ENCODE peak calls at places on chromosomes 11 and 22, in nine cellular contexts. Z is suprapubic skin; I is CD8-positive, alpha-beta T cell; A is CD4-positive, alpha-beta memory T cell; P is coronary artery; J is heart left ventricle; W is naive thymus-derived CD4-positive, alpha-beta T cell; C is adrenal gland; O is SJSA1. Y is an unnamed sample.

GRCh38 chr11:13718394-13718793 is 49.9 kb downstream of the FAR1 start:
- DNase-seq in Z (no peak), I (no peak), A (no peak), P (no peak), J (no peak), W (no peak), C (no peak), O (no peak), Y (no peak)

GRCh38 chr11:5368502-5369043 is 15.0 kb upstream of the OR51M1 start:
- DNase-seq in Z (no peak), I (no peak), A (no peak), P (no peak), J (no peak), W (no peak), C (no peak), O (no peak), Y (no peak)

GRCh38 chr11:15276616-15277015 is 161.9 kb downstream of the INSC start:
- DNase-seq in Z (no peak), I (no peak), A (no peak), P (no peak), J (no peak), W (no peak), C (no peak), O (no peak), Y (no peak)

GRCh38 chr22:47036936-47037485 is 274.6 kb downstream of the TBC1D22A start:
- DNase-seq in Z (no peak), I (no peak), A (no peak), P (no peak), J (peak), W (no peak), C (no peak), O (no peak), Y (no peak)

GRCh38 chr22:50544078-50544745 is 1.5 kb upstream of the KLHDC7B start:
- DNase-seq in Z (peak), I (peak), A (peak), P (no peak), J (peak), W (peak), C (peak), O (no peak), Y (peak)

GRCh38 chr11:120021391-120021953 is 116.4 kb downstream of the TRIM29 start:
- DNase-seq in Z (no peak), I (no peak), A (no peak), P (no peak), J (no peak), W (no peak), C (no peak), O (no peak), Y (no peak)

GRCh38 chr11:60378359-60378758 is at the start of gene MS4A7:
- DNase-seq in Z (no peak), I (no peak), A (no peak), P (no peak), J (peak), W (no peak), C (peak), O (no peak), Y (no peak)

GRCh38 chr11:85827768-85828639 is 17.1 kb upstream of the SYTL2 start:
- DNase-seq in Z (no peak), I (no peak), A (peak), P (no peak), J (no peak), W (peak), C (no peak), O (peak), Y (peak)

GRCh38 chr11:66579017-66579606 is 10.7 kb upstream of the CTSF start:
- DNase-seq in Z (peak), I (peak), A (peak), P (no peak), J (peak), W (peak), C (peak), O (peak), Y (peak)

GRCh38 chr22:42388130-42388797 is 43.9 kb downstream of the NFAM1 start:
- DNase-seq in Z (no peak), I (no peak), A (no peak), P (no peak), J (no peak), W (no peak), C (peak), O (no peak), Y (no peak)

GRCh38 chr11:1049431-1049891 is 12.9 kb upstream of the MUC6 start:
- DNase-seq in Z (no peak), I (no peak), A (no peak), P (no peak), J (peak), W (no peak), C (no peak), O (no peak), Y (no peak)

GRCh38 chr11:68324695-68325094 is 12.3 kb downstream of the LRP5 start:
- DNase-seq in Z (no peak), I (no peak), A (no peak), P (no peak), J (no peak), W (no peak), C (no peak), O (no peak), Y (no peak)

GRCh38 chr22:49582171-49582570 is 245.5 kb downstream of the BRD1 start:
- DNase-seq in Z (no peak), I (no peak), A (no peak), P (no peak), J (no peak), W (no peak), C (no peak), O (no peak), Y (no peak)

GRCh38 chr11:89477175-89477574 is 14.0 kb downstream of the NOX4 start:
- DNase-seq in Z (no peak), I (no peak), A (no peak), P (no peak), J (no peak), W (no peak), C (no peak), O (no peak), Y (no peak)

GRCh38 chr22:24486501-24486921 is 8.6 kb upstream of the UPB1 start:
- DNase-seq in Z (no peak), I (no peak), A (no peak), P (no peak), J (no peak), W (no peak), C (no peak), O (peak), Y (no peak)

GRCh38 chr11:117621226-117621625 is 175.8 kb downstream of the DSCAML1 start:
- DNase-seq in Z (no peak), I (no peak), A (no peak), P (no peak), J (no peak), W (no peak), C (no peak), O (no peak), Y (no peak)

GRCh38 chr22:19756288-19757128 is 4.1 kb upstream of the TBX1 start:
- DNase-seq in Z (no peak), I (peak), A (peak), P (no peak), J (peak), W (peak), C (peak), O (no peak), Y (peak)

GRCh38 chr22:25627271-25627848 is 62.9 kb downstream of the GRK3 start:
- DNase-seq in Z (no peak), I (no peak), A (no peak), P (no peak), J (no peak), W (no peak), C (no peak), O (peak), Y (no peak)

GRCh38 chr11:109062445-109062844 is 359.5 kb upstream of the C11orf87 start:
- DNase-seq in Z (no peak), I (no peak), A (no peak), P (no peak), J (no peak), W (no peak), C (no peak), O (no peak), Y (no peak)

GRCh38 chr22:26631282-26631681 is 9.5 kb downstream of the CRYBA4 start:
- DNase-seq in Z (no peak), I (no peak), A (no peak), P (no peak), J (no peak), W (no peak), C (no peak), O (no peak), Y (no peak)

GRCh38 chr11:120337896-120338840 is 2.0 kb downstream of the ARHGEF12 start:
- DNase-seq in Z (no peak), I (no peak), A (no peak), P (no peak), J (no peak), W (no peak), C (no peak), O (no peak), Y (no peak)

GRCh38 chr11:104623518-104623917 is 274.7 kb downstream of the CASP12 start:
- DNase-seq in Z (no peak), I (no peak), A (no peak), P (no peak), J (no peak), W (no peak), C (no peak), O (peak), Y (no peak)

GRCh38 chr11:114366331-114367243 is 33.7 kb downstream of the C11orf71 start:
- DNase-seq in Z (no peak), I (no peak), A (no peak), P (no peak), J (no peak), W (no peak), C (no peak), O (peak), Y (no peak)

GRCh38 chr22:42895087-42895486 is 38.0 kb upstream of the ARFGAP3 start:
- DNase-seq in Z (no peak), I (no peak), A (peak), P (no peak), J (no peak), W (peak), C (no peak), O (no peak), Y (no peak)

DNA sequence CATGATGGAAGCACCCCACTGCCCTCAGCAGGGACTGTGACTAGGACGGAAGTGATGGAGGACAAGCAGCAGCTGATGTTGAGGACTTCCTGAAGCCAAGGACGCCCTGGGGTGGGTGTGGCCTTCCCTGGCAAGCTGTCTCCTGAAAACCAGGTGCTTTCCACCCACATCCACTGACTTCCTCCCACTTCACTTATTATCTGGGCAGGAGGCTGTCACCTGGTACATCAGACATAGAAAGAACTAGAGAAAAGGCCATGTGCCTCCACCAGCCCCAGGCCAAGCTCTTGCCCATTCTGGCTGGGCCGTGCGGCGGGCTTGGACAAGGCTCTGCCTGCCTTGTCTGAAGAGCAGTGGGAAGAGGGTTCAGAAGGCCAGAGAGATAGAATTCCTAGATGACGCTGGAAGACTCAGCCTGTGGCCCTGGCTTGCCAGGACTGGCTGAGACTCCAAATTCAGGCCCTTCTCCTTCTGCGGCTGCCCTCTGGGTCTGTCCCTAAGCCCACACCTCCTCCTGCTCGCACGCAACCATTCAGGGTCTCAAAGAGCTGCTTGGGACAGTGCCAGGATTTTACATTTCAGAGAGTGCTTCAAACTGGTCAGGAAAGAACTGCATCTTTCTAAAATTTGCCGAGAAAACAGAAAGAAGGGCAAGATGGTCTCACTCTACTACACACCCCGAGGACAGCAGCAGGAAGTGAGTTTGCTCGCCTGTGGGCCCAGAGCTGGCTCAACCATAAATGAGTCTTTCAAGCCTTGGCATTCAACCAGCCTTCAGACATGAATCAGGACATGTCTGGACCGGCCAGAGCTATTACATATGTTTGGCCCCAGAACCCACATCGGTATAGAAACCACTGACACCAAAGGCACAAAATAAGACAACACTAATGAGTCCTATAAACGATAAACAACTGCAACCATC is 13.3 kb downstream of the ARHGAP1 start:
- DNase-seq in Z (no peak), I (no peak), A (no peak), P (no peak), J (no peak), W (no peak), C (peak), O (no peak), Y (no peak)
- H3K27ac ChIP-seq in Z (peak), I (no peak), A (no peak), P (peak), J (peak), W (no peak), C (peak), O (no peak), Y (no peak)

GRCh38 chr11:11857769-11858168 is 16.0 kb downstream of the USP47 start:
- DNase-seq in Z (no peak), I (no peak), A (peak), P (no peak), J (no peak), W (no peak), C (no peak), O (no peak), Y (no peak)
- H3K4me3 ChIP-seq in Z (no peak), I (peak), A (no peak), P (peak), J (peak), W (peak), C (no peak), O (peak), Y (no peak)

DNA sequence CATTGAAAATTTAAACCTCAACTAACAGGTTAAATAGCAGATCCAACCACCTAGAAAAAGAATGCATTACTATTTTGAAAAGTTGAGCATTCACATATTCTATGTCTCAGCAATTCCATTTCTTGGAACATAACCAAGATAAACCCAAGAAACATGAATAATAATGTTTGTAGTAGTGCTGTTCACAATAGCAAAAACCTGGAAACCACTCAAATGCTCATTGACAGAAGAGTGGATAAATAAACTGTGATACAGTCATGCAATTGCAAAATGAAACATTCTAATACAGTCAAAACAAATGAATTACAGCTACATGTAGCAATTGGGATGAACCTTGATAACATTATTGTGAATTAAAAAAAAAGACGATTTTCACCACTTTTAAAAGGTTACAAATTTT is 162.8 kb upstream of the TMEM45B start:
- DNase-seq in Z (no peak), I (no peak), A (no peak), P (no peak), J (no peak), W (no peak), C (no peak), O (no peak), Y (no peak)
- H3K27ac ChIP-seq in Z (no peak), I (no peak), A (no peak), P (no peak), J (no peak), W (no peak), C (no peak), O (no peak), Y (no peak)

GRCh38 chr11:126352934-126353801 is 2.3 kb upstream of the ST3GAL4 start:
- DNase-seq in Z (peak), I (no peak), A (no peak), P (no peak), J (peak), W (no peak), C (no peak), O (peak), Y (no peak)
- H3K4me3 ChIP-seq in Z (no peak), I (no peak), A (no peak), P (no peak), J (no peak), W (no peak), C (no peak), O (no peak), Y (no peak)

GRCh38 chr11:132028380-132029240 is 658.2 kb downstream of the NTM start:
- DNase-seq in Z (no peak), I (no peak), A (no peak), P (no peak), J (peak), W (no peak), C (no peak), O (peak), Y (no peak)

GRCh38 chr11:132022718-132023117 is 652.3 kb downstream of the NTM start:
- DNase-seq in Z (no peak), I (no peak), A (no peak), P (no peak), J (no peak), W (no peak), C (no peak), O (no peak), Y (no peak)

GRCh38 chr11:132026746-132027145 is 656.3 kb downstream of the NTM start:
- DNase-seq in Z (no peak), I (no peak), A (no peak), P (no peak), J (no peak), W (no peak), C (no peak), O (no peak), Y (no peak)

GRCh38 chr11:132022285-132022684 is 651.9 kb downstream of the NTM start:
- DNase-seq in Z (no peak), I (no peak), A (no peak), P (no peak), J (no peak), W (no peak), C (no peak), O (no peak), Y (no peak)

DNA sequence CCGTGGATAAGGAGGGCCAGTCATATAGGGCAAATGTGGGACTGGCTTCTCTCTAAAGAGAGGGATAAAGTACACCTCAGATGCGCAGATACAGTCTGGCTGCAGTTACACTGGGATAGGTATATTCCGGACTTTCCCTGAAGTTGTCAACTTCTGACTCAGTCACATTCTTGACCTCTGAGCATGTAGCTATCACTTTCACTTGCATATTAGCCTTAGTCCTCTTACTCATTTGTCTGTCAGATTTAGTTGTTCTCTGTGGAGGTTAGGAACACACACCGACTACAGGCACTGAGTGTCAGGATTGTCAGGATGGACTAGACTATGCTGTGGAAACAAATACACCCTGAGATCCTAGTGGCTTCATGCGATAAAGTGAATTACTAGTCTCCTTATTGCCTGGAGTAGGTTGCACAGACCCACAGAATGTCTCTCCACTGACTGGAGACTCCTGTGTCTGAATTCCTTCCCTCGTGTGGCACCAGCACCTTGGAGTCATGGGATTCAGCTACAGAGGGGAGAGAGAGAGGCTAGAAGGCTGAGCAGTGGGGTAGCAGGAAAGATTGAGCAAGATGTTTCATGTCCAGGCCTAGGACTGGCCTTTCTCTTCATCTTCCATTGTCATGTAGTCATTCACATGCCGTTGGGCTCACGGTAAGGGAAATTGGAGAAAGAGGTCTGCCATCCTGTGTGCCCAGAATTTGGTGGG is 654.3 kb downstream of the NTM start:
- DNase-seq in Z (no peak), I (no peak), A (no peak), P (no peak), J (no peak), W (no peak), C (no peak), O (peak), Y (no peak)
- H3K27ac ChIP-seq in Z (no peak), I (no peak), A (no peak), P (no peak), J (no peak), W (no peak), C (no peak), O (no peak), Y (no peak)

Y was measured in CD8-positive, alpha-beta memory T cell.